ENCODE peak calls at places on chromosomes 5 and 9, in nine cellular contexts. J, K, Z, S, O, M, X, T and L are unnamed samples.

GRCh38 chr9:5195450-5195849 is 10.0 kb upstream of the INSL6 start:
- DNase-seq in J (no peak), K (no peak), Z (no peak), S (no peak), O (no peak), M (no peak), X (no peak), T (no peak), L (no peak)

GRCh38 chr9:642014-642413 is 199.5 kb upstream of the DMRT1 start:
- DNase-seq in J (no peak), K (no peak), Z (no peak), S (peak), O (no peak), M (no peak), X (no peak), T (no peak), L (peak)

GRCh38 chr9:83242066-83242465 is 179.1 kb upstream of the RASEF start:
- DNase-seq in J (no peak), K (no peak), Z (no peak), S (no peak), O (no peak), M (no peak), X (no peak), T (no peak), L (no peak)

GRCh38 chr5:135833961-135834638 is 363 bp upstream of the SLC25A48 start:
- DNase-seq in J (no peak), K (peak), Z (no peak), S (no peak), O (no peak), M (no peak), X (peak), T (peak), L (peak)

GRCh38 chr5:8848362-8848761 is 697.5 kb downstream of the SEMA5A start:
- DNase-seq in J (no peak), K (no peak), Z (no peak), S (peak), O (no peak), M (no peak), X (no peak), T (no peak), L (no peak)

GRCh38 chr5:100667021-100667671 is 132.0 kb downstream of the FAM174A start:
- DNase-seq in J (no peak), K (peak), Z (no peak), S (no peak), O (no peak), M (no peak), X (no peak), T (no peak), L (peak)

GRCh38 chr5:116669261-116670049 is 94.8 kb upstream of the SEMA6A start:
- DNase-seq in J (no peak), K (no peak), Z (no peak), S (no peak), O (no peak), M (no peak), X (no peak), T (no peak), L (no peak)

GRCh38 chr9:120757268-120757900 is 35.8 kb downstream of the FBXW2 start:
- DNase-seq in J (no peak), K (no peak), Z (peak), S (no peak), O (no peak), M (no peak), X (no peak), T (no peak), L (peak)

GRCh38 chr9:137506702-137507171 is 43.5 kb downstream of the PNPLA7 start:
- DNase-seq in J (no peak), K (peak), Z (no peak), S (no peak), O (no peak), M (no peak), X (no peak), T (no peak), L (peak)

GRCh38 chr9:36284226-36284625 is 26.0 kb upstream of the GNE start:
- DNase-seq in J (no peak), K (no peak), Z (no peak), S (no peak), O (no peak), M (no peak), X (no peak), T (no peak), L (no peak)

GRCh38 chr9:93143830-93144530 is 9.9 kb upstream of the NINJ1 start:
- DNase-seq in J (no peak), K (no peak), Z (peak), S (no peak), O (no peak), M (no peak), X (no peak), T (peak), L (no peak)

GRCh38 chr9:128885798-128886197 is 3.9 kb downstream of the LRRC8A start:
- DNase-seq in J (no peak), K (no peak), Z (no peak), S (no peak), O (no peak), M (no peak), X (no peak), T (no peak), L (no peak)

GRCh38 chr9:106733828-106734227 is 129.1 kb upstream of the ZNF462 start:
- DNase-seq in J (no peak), K (no peak), Z (no peak), S (no peak), O (no peak), M (no peak), X (no peak), T (no peak), L (no peak)

GRCh38 chr9:128275198-128276007 is at the start of gene GOLGA2:
- DNase-seq in J (no peak), K (peak), Z (no peak), S (peak), O (no peak), M (peak), X (peak), T (peak), L (peak)

GRCh38 chr5:57566914-57567313 is 84.3 kb upstream of the ACTBL2 start:
- DNase-seq in J (peak), K (peak), Z (no peak), S (no peak), O (peak), M (no peak), X (no peak), T (peak), L (peak)

GRCh38 chr9:96156578-96156977 is 145.4 kb downstream of the HSD17B3 start:
- DNase-seq in J (no peak), K (no peak), Z (no peak), S (peak), O (no peak), M (no peak), X (peak), T (no peak), L (no peak)

GRCh38 chr5:14341571-14342225 is 198.6 kb downstream of the TRIO start:
- DNase-seq in J (no peak), K (no peak), Z (peak), S (peak), O (no peak), M (no peak), X (no peak), T (no peak), L (no peak)

GRCh38 chr5:143922718-143923117 is 110.8 kb downstream of the HMHB1 start:
- DNase-seq in J (no peak), K (peak), Z (no peak), S (no peak), O (no peak), M (no peak), X (no peak), T (peak), L (peak)

DNA sequence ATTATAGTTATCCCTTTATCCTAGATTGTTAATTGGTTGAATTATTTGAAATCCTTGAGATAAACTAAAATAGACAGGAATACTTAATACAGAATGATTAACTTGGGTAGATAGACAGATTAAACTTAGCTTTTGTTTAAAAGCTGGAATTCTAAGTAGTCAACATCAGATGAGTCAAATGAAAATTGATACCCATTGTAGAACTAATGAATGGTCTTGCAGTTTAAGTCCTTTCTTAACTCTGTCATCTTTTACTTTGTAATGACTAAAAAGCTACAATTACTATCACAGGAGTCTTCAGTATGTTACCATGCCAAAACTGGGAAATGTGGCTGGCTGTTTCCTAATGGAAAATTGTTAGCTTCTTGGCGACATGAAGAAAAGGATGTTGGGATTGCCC is 20.3 kb upstream of the ANXA1 start:
- DNase-seq in J (no peak), K (no peak), Z (no peak), S (no peak), O (no peak), M (no peak), X (no peak), T (no peak), L (no peak)
- H3K4me3 ChIP-seq in J (no peak), K (no peak), Z (no peak), S (no peak), O (peak), M (no peak), X (no peak), T (no peak), L (no peak)

GRCh38 chr5:120152472-120152871 is 311.6 kb upstream of the PRR16 start:
- DNase-seq in J (peak), K (peak), Z (no peak), S (no peak), O (peak), M (no peak), X (no peak), T (peak), L (peak)
- H3K4me3 ChIP-seq in J (no peak), K (no peak), Z (no peak), S (no peak), O (no peak), M (no peak), X (no peak), T (no peak), L (no peak)

GRCh38 chr5:10630126-10630525 is 66.3 kb downstream of the ANKRD33B start:
- DNase-seq in J (no peak), K (no peak), Z (no peak), S (no peak), O (no peak), M (no peak), X (no peak), T (no peak), L (no peak)
- H3K4me3 ChIP-seq in J (no peak), K (no peak), Z (no peak), S (no peak), O (no peak), M (no peak), X (no peak), T (no peak), L (no peak)

DNA sequence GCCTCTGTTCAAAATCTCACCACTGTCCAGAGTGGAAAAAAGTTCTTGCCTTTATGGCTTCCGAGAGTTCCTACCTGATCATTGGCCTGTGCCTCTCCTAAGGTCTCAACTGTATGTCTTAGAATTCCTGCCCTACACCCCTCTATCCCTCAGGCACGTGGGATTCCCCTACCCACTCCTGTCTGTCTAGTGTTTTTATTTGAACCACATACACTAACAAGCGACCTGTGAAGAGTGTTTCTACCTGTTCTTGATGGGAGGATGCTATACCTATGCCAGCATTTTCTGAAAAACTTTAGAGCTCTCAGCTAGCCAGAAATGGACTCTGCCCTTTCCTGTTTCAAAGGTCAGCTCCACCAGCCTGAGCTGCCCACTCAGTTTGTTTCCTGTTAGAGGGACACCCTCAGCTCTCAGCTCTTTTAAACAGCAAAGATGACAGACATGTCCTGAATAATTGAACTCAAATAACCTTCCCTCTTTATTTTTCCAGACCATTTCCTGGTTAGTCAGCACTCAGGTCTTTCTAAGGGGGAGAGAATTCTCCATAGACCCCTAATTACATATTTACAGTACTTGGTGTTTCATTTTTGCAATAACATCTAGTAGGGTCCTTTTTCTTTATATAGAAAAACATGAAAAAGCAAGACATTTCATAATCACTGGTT is 214.8 kb downstream of the AOPEP start:
- DNase-seq in J (no peak), K (peak), Z (no peak), S (no peak), O (no peak), M (no peak), X (peak), T (no peak), L (no peak)
- H3K4me3 ChIP-seq in J (no peak), K (no peak), Z (no peak), S (no peak), O (no peak), M (no peak), X (no peak), T (no peak), L (no peak)

GRCh38 chr9:14270358-14271077 is 43.4 kb downstream of the NFIB start:
- DNase-seq in J (no peak), K (peak), Z (no peak), S (no peak), O (no peak), M (no peak), X (no peak), T (peak), L (peak)

GRCh38 chr9:14269911-14270310 is 44.0 kb downstream of the NFIB start:
- DNase-seq in J (no peak), K (no peak), Z (no peak), S (no peak), O (no peak), M (no peak), X (no peak), T (no peak), L (no peak)

GRCh38 chr9:14275331-14275730 is 38.6 kb downstream of the NFIB start:
- DNase-seq in J (no peak), K (no peak), Z (no peak), S (no peak), O (no peak), M (no peak), X (no peak), T (no peak), L (no peak)

GRCh38 chr9:14271078-14271673 is 42.8 kb downstream of the NFIB start:
- DNase-seq in J (peak), K (peak), Z (no peak), S (peak), O (no peak), M (no peak), X (peak), T (peak), L (peak)

GRCh38 chr9:14272924-14273528 is 40.9 kb downstream of the NFIB start:
- DNase-seq in J (no peak), K (no peak), Z (no peak), S (no peak), O (no peak), M (no peak), X (no peak), T (peak), L (no peak)
- H3K4me3 ChIP-seq in J (no peak), K (no peak), Z (no peak), S (no peak), O (no peak), M (no peak), X (no peak), T (no peak), L (no peak)

DNA sequence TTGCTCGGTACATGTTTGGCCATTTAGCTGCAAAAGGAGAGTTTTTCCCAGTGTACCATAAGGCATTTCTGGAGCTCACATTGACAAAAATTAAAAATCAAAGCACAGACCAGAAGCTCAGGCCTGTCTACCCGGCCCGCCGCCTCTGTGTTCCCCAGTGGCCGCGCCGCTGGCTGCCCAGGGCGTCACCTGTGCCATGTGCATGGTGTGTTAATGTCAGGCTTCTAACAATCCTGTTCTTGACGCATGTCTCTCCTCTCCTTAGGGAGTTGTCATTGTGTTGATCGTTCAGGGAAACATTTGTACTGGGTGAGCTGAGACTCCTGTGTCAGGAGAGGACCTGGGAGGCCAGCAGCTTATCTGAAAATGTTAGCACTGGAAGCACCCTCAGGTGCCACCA is 9.6 kb upstream of the NTNG2 start:
- DNase-seq in J (no peak), K (no peak), Z (no peak), S (no peak), O (no peak), M (no peak), X (no peak), T (no peak), L (no peak)
- H3K4me3 ChIP-seq in J (no peak), K (no peak), Z (no peak), S (no peak), O (no peak), M (no peak), X (no peak), T (no peak), L (no peak)

DNA sequence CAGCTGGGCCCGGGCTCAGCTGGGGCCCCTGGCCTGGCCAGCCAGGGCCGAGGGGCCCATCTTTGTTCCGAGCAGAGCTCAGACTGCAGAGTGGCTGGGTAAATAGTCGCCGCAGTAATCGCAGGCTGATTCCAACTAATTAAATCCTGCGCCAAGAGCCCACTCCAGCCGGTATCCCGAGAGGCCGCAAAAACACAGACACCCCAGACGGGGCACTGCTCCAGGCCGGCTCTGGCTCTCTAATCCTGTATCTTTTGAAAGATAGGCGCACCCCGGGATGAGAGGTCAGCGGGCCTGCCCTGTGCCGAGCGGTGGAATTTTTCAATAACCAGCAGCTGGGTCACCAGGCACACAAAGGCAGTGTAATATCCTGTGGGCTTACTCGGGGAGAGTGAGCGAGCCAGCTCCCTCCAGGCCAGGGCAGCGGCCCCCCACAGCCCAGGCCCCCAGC is 57.7 kb downstream of the LMX1B start:
- DNase-seq in J (no peak), K (no peak), Z (no peak), S (peak), O (no peak), M (no peak), X (no peak), T (no peak), L (peak)
- H3K4me3 ChIP-seq in J (no peak), K (no peak), Z (no peak), S (peak), O (no peak), M (no peak), X (no peak), T (no peak), L (no peak)

GRCh38 chr9:91496351-91496750 is 72.7 kb upstream of the NFIL3 start:
- DNase-seq in J (no peak), K (no peak), Z (no peak), S (no peak), O (no peak), M (no peak), X (no peak), T (peak), L (no peak)

GRCh38 chr9:91502913-91503649 is 79.4 kb upstream of the NFIL3 start:
- DNase-seq in J (no peak), K (no peak), Z (no peak), S (no peak), O (no peak), M (no peak), X (no peak), T (no peak), L (no peak)

GRCh38 chr9:91503650-91504007 is 80.0 kb upstream of the NFIL3 start:
- DNase-seq in J (no peak), K (peak), Z (no peak), S (no peak), O (no peak), M (no peak), X (no peak), T (no peak), L (peak)

GRCh38 chr9:91502475-91502874 is 78.8 kb upstream of the NFIL3 start:
- DNase-seq in J (no peak), K (no peak), Z (no peak), S (no peak), O (no peak), M (no peak), X (no peak), T (no peak), L (no peak)

GRCh38 chr9:91500509-91501011 is 76.9 kb upstream of the NFIL3 start:
- DNase-seq in J (peak), K (peak), Z (no peak), S (no peak), O (peak), M (no peak), X (no peak), T (peak), L (peak)
- H3K4me3 ChIP-seq in J (no peak), K (no peak), Z (no peak), S (no peak), O (no peak), M (no peak), X (no peak), T (no peak), L (peak)

GRCh38 chr5:2797160-2797559 is 45.7 kb upstream of the IRX2 start:
- DNase-seq in J (no peak), K (no peak), Z (no peak), S (no peak), O (no peak), M (no peak), X (no peak), T (no peak), L (no peak)

GRCh38 chr5:2801602-2802525 is 50.4 kb upstream of the IRX2 start:
- DNase-seq in J (no peak), K (no peak), Z (no peak), S (no peak), O (no peak), M (no peak), X (no peak), T (no peak), L (no peak)

GRCh38 chr5:2797981-2798380 is 46.5 kb upstream of the IRX2 start:
- DNase-seq in J (no peak), K (peak), Z (no peak), S (no peak), O (no peak), M (no peak), X (no peak), T (no peak), L (no peak)

GRCh38 chr5:2802693-2803365 is 51.4 kb upstream of the IRX2 start:
- DNase-seq in J (no peak), K (no peak), Z (no peak), S (no peak), O (no peak), M (no peak), X (no peak), T (no peak), L (no peak)

GRCh38 chr5:2800035-2800434 is 48.6 kb upstream of the IRX2 start:
- DNase-seq in J (no peak), K (no peak), Z (no peak), S (no peak), O (no peak), M (no peak), X (no peak), T (no peak), L (no peak)
- H3K4me3 ChIP-seq in J (no peak), K (no peak), Z (no peak), S (no peak), O (no peak), M (no peak), X (no peak), T (no peak), L (no peak)